ENCODE peak calls at places on chromosome 12, in four cellular contexts. L is OCI-LY7, X is fibroblast of lung, G is mammary epithelial cell. A is an unnamed sample.

GRCh38 chr12:9163392-9163791 is 44.8 kb downstream of the PZP start:
- DNase-seq in L (no peak), G (peak; percentile 69), X (no peak), A (peak; percentile 21)

GRCh38 chr12:47882796-47883546 is 21.8 kb downstream of the VDR start:
- DNase-seq in L (peak; percentile 91), X (no peak), G (peak; percentile 43), A (peak; percentile 15)

GRCh38 chr12:20212036-20212435 is 156.3 kb upstream of the PDE3A start:
- DNase-seq in G (no peak), L (no peak), X (peak; percentile 75), A (no peak)

GRCh38 chr12:52239767-52240166 is 6.7 kb downstream of the KRT7 start:
- DNase-seq in L (no peak), G (no peak), X (no peak), A (no peak)

GRCh38 chr12:6053541-6053940 is 70.9 kb downstream of the VWF start:
- DNase-seq in G (no peak), L (no peak), X (no peak), A (peak; percentile 48)

GRCh38 chr12:19316420-19316819 is 122.9 kb upstream of the AEBP2 start:
- DNase-seq in X (peak; percentile 25), G (peak; percentile 21), L (no peak), A (no peak)

GRCh38 chr12:118102070-118102469 is 1.7 kb downstream of the VSIG10 start:
- DNase-seq in X (no peak), L (no peak), G (peak; percentile 77), A (peak; percentile 84)

GRCh38 chr12:124032265-124032886 is 59.4 kb downstream of the ZNF664 start:
- DNase-seq in L (peak; percentile 44), G (peak; percentile 37), X (peak; percentile 79), A (peak; percentile 93)

GRCh38 chr12:88570103-88570502 is 10.2 kb downstream of the KITLG start:
- DNase-seq in L (no peak), X (peak; percentile 68), G (peak; percentile 51), A (no peak)

GRCh38 chr12:16228067-16228466 is 49.4 kb downstream of the SLC15A5 start:
- DNase-seq in L (no peak), G (peak; percentile 29), X (no peak), A (no peak)

GRCh38 chr12:124565656-124566180 is 1.7 kb downstream of the NCOR2 start:
- DNase-seq in L (no peak), X (no peak), G (no peak), A (peak; percentile 83)

GRCh38 chr12:68538722-68539614 is 71.7 kb upstream of the RAP1B start:
- DNase-seq in G (no peak), X (peak; percentile 39), L (no peak), A (peak; percentile 88)

GRCh38 chr12:76259660-76260389 is 88.4 kb downstream of the BBS10 start:
- DNase-seq in G (peak; percentile 83), L (peak; percentile 28), X (peak; percentile 97), A (peak; percentile 91)

GRCh38 chr12:91142184-91142583 is 30.9 kb upstream of the LUM start:
- DNase-seq in G (no peak), X (peak; percentile 87), L (no peak), A (peak; percentile 66)

GRCh38 chr12:87136330-87136976 is 880.3 kb upstream of the MGAT4C start:
- DNase-seq in G (peak; percentile 38), X (peak; percentile 68), L (no peak), A (peak; percentile 39)

GRCh38 chr12:3304436-3305135 is 186.4 kb upstream of the PRMT8 start:
- DNase-seq in L (no peak), G (peak; percentile 97), X (peak; percentile 71), A (peak; percentile 98)

GRCh38 chr12:112029326-112029725 is 16.1 kb downstream of the ERP29 start:
- DNase-seq in L (no peak), G (no peak), X (no peak), A (no peak)

GRCh38 chr12:98213556-98213955 is 301.8 kb upstream of the TMPO start:
- DNase-seq in L (no peak), G (no peak), X (no peak), A (no peak)

GRCh38 chr12:50696931-50697330 is 67.0 kb upstream of the ATF1 start:
- DNase-seq in X (no peak), L (no peak), G (no peak), A (no peak)

GRCh38 chr12:42524716-42525115 is 64.8 kb downstream of the PRICKLE1 start:
- DNase-seq in L (no peak), G (no peak), X (no peak), A (no peak)

GRCh38 chr12:12736759-12737676 is 19.9 kb downstream of the CDKN1B start:
- DNase-seq in X (peak; percentile 69), L (peak; percentile 70), G (peak; percentile 27), A (no peak)

GRCh38 chr12:28313631-28314030 is 123.4 kb downstream of the CCDC91 start:
- DNase-seq in L (no peak), X (peak; percentile 44), G (peak; percentile 7), A (peak; percentile 1)

GRCh38 chr12:123269395-123269892 is 2.2 kb downstream of the CDK2AP1 start:
- DNase-seq in L (peak; percentile 70), G (peak; percentile 61), X (peak; percentile 64), A (peak; percentile 97)

GRCh38 chr12:115380509-115381120 is 696.6 kb upstream of the TBX3 start:
- DNase-seq in X (peak; percentile 51), L (no peak), G (no peak), A (no peak)
- H3K4me2 ChIP-seq in X (no peak overlapping the region), L (no peak overlapping the region), G (no peak overlapping the region), A (no peak overlapping the region)

GRCh38 chr12:104641862-104642261 is 185.1 kb downstream of the CHST11 start:
- DNase-seq in L (no peak), X (no peak), G (no peak), A (no peak)
- TF ChIP-seq CTCF in L (no peak), X (no peak), G (no peak), A (no peak)

GRCh38 chr12:26345471-26346003 is 150.2 kb downstream of the SSPN start:
- DNase-seq in L (no peak), G (no peak), X (no peak), A (no peak)
- H4K20me1 ChIP-seq in L (no peaks in the 10 kb centered on the region), G (no peaks in the 10 kb centered on the region), X (no peaks in the 10 kb centered on the region), A (no peaks in the 10 kb centered on the region)

GRCh38 chr12:53696655-53697321 is 20.9 kb upstream of the ATP5MC2 start:
- DNase-seq in G (no peak), X (no peak), L (no peak), A (no peak)

GRCh38 chr12:53696285-53696654 is 20.4 kb upstream of the ATP5MC2 start:
- DNase-seq in G (peak; percentile 51), L (peak; percentile 31), X (peak; percentile 86), A (peak; percentile 98)

GRCh38 chr12:53698948-53699672 is 23.2 kb upstream of the ATP5MC2 start:
- DNase-seq in G (no peak), L (no peak), X (no peak), A (no peak)

GRCh38 chr12:53694746-53695145 is 18.9 kb upstream of the ATP5MC2 start:
- DNase-seq in G (no peak), X (no peak), L (no peak), A (peak; percentile 44)

DNA sequence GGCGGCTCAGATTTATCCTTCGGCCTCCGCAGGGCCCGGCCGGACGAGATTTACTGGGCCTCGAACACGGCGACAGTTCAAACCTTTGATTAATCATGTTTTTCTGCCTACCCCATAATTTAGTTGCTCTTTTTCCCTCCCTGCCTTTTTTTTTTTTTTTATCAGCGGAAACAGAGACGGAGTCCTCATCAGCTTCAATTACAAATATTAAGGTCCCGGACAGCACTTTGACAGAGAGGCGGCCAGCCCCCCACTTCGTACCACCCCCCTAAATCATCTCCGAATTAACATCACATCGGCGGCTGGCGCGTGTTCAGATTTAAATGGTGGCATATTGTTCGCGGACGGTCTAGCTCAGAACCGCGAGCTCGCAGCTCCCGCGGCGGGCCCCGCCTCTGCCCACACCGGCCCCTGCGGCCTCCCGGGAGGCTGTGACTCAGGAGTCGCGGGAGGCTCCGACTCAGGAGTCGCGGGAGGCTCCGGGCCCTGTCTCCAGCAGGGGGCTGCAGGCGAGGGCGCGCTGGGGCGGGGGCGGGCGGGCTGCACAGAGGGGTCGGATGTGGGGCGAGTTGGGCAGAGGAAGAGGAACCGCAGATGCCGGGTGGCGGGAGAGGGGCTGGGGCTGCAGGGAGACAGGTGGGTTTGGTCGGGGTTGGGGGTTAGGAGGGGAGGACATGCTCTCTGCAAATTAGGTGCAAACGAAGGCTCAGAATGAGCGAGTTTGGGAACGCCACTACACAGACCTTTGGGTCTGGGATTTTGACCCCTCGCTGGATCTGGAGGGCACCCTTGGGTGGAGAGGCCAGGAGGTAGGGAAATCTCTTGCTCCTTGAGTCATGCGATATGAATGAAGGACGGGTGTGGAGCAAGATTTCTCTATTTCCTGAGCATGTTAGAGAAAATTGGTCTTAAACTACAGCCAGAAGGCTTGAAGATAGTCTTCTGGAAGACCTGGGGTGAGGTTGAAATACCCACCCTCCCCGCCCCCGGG is 19.6 kb upstream of the ATP5MC2 start:
- DNase-seq in X (peak; percentile 56), G (no peak), L (no peak), A (peak; percentile 91)
- H3K4me2 ChIP-seq in X (peak overlapping the region; percentile 35), G (no peak overlapping the region), L (no peak overlapping the region), A (peak overlapping the region; percentile 80)

GRCh38 chr12:31845613-31846321 is 113.4 kb upstream of the RESF1 start:
- DNase-seq in X (no peak), L (no peak), G (no peak), A (no peak)

GRCh38 chr12:31837913-31838312 is 109.1 kb upstream of the AMN1 start:
- DNase-seq in X (no peak), G (no peak), L (no peak), A (no peak)

GRCh38 chr12:31846405-31846804 is 112.8 kb upstream of the RESF1 start:
- DNase-seq in G (no peak), X (no peak), L (no peak), A (peak; percentile 31)

GRCh38 chr12:31849090-31849687 is 110.0 kb upstream of the RESF1 start:
- DNase-seq in G (peak; percentile 25), L (peak; percentile 85), X (peak; percentile 17), A (no peak)

DNA sequence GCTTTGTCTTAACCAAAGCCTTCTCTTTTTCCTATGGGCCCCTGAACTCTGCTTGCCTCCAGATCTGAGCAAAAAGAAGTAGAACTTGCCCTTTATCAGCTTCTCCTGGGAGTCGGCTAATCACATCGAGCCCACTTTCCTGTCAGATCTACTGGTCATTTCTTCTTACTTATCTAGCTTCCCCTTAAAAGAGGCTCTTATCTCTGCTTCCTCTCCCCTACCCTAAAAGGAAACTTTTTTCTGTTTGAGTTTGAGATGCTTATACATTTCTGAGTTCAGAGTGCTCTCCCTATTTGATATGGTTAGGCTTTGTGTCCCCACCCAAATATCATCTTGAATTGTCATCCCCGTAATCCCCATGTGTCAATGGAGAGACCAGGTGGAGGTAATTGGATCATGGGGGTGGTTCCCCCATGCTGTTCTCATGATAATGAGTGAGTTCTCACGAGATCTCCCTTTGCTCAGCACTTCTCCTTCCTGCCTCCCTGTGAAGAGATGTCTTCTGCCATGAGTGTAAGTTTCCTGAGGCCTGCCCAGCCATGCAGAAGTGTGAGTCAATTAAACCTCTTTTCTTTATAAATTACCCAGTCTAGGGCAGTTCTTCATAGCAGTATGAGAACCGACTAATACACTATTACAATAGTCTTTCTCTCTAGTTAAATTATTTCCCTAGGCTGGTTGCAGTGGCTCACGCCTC is 114.7 kb upstream of the AMN1 start:
- DNase-seq in G (no peak), X (no peak), L (no peak), A (no peak)
- TF ChIP-seq CTCF in G (no peak), X (no peak), L (no peak), A (no peak)

A was measured in osteoblast.